ENCODE peak calls at places on chromosome 19, in six cellular contexts. H, V, D, K, X and L are unnamed samples.

GRCh38 chr19:9037415-9038062 is 27.3 kb upstream of the MUC16 start:
- DNase-seq in H (no peak), V (no peak), D (peak), K (no peak), X (no peak), L (no peak)

GRCh38 chr19:40503300-40503699 is 36.5 kb downstream of the SPTBN4 start:
- DNase-seq in H (no peak), V (no peak), D (peak), K (no peak), X (no peak), L (no peak)

GRCh38 chr19:40742477-40742876 is 7.8 kb downstream of the ACTMAP start:
- DNase-seq in H (no peak), V (no peak), D (no peak), K (no peak), X (no peak), L (no peak)

GRCh38 chr19:51688665-51689571 is 4.2 kb upstream of the SPACA6 start:
- DNase-seq in H (peak), V (no peak), D (peak), K (peak), X (no peak), L (no peak)

GRCh38 chr19:12652219-12652618 is 14.3 kb downstream of the MAN2B1 start:
- DNase-seq in H (no peak), V (no peak), D (peak), K (no peak), X (no peak), L (no peak)

GRCh38 chr19:51417807-51418152 is 338 bp upstream of the SIGLEC10 start:
- DNase-seq in H (no peak), V (peak), D (no peak), K (no peak), X (no peak), L (no peak)

GRCh38 chr19:31332096-31332495 is 17.1 kb downstream of the TSHZ3 start:
- DNase-seq in H (no peak), V (no peak), D (no peak), K (no peak), X (no peak), L (no peak)

GRCh38 chr19:33427801-33428626 is 54.5 kb downstream of the CEBPG start:
- DNase-seq in H (no peak), V (no peak), D (no peak), K (no peak), X (no peak), L (no peak)

GRCh38 chr19:44869728-44870470 is 21.2 kb upstream of the TOMM40 start:
- DNase-seq in H (no peak), V (no peak), D (no peak), K (no peak), X (no peak), L (no peak)

GRCh38 chr19:49113762-49114629 is at the start of gene LIN7B:
- DNase-seq in H (peak), V (peak), D (peak), K (peak), X (no peak), L (peak)

GRCh38 chr19:56900573-56901097 is 60.1 kb upstream of the PEG3 start:
- DNase-seq in H (peak), V (no peak), D (no peak), K (no peak), X (no peak), L (no peak)

GRCh38 chr19:28329429-28329828 is 883.5 kb downstream of the UQCRFS1 start:
- DNase-seq in H (no peak), V (no peak), D (no peak), K (no peak), X (no peak), L (no peak)

GRCh38 chr19:48341006-48341405 is 15.7 kb downstream of the EMP3 start:
- DNase-seq in H (no peak), V (no peak), D (no peak), K (no peak), X (no peak), L (no peak)

GRCh38 chr19:35442091-35442490 is 6.0 kb upstream of the FFAR2 start:
- DNase-seq in H (no peak), V (no peak), D (no peak), K (no peak), X (no peak), L (no peak)
- TF ChIP-seq POLR2AphosphoS5 in H (no peak), V (no peak), D (no peak), K (no peak), X (no peak), L (no peak)

DNA sequence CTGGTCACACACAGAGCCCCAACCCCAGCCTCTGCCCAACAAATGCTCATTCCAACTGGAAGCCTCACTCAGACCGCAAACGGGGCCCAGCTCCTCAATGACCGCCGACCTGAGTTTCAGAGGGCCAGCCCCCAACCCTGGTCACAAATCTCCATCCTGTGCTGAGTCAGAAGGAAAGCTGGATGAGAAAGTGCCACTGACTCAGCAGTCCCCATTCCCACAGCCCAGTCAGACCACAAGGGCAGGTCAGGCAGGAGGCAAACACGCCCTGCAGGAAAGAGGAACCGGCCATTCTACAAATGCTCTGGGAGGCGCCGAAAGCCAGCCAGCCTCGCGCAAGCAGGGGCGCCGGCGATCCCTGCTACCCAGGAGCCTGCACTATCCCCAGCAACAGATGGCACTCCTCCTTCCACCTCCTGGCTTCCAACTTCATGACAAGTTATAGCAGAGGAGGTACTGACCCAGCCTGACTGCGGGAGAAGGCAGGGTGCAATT is 14.1 kb upstream of the PRKD2 start:
- DNase-seq in H (no peak), V (no peak), D (peak), K (no peak), X (no peak), L (no peak)
- TF ChIP-seq TAF1 in H (no peak), V (no peak), D (no peak), K (no peak), X (no peak), L (no peak)

DNA sequence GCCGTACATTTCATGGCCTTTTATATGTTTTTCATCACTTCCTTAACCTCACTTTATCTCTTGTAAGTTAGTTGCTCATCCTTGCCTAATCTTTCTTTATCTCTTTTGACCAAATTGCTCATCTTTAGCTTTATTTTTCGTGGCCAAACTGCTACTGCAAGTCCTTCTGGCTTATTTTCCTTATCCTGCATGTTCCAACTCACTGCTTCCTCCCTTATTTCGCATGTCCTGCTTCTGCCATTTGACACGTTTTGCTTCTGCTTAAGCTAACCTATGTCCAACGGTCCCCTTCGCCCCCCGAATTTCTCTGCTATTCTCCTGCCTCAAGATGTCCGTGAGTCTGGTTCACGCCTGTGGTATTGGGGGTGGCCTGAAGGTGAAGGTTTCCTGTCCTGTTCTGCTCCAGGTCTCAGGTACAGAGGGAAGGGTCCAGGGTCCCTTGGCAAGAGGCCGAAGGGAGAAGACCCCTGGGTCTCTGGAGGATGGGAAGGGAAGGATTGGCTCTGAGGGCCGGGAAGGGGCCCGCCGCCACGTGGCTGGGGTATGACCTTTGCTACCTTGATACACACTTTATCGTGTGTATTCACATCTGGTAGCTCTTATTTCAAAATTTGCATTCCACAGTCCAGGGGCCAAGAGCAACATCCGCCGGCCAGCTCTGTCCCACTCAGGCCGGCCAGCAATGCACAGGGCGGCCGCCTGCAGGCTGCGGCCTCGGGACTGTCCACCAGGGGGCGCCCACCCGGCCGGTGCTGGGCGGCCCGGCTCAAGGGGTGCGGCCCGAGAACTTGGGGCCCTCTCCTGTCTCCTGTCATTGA is 2.9 kb upstream of the C19orf85 start:
- DNase-seq in H (peak), V (peak), D (peak), K (peak), X (no peak), L (peak)
- TF ChIP-seq POLR2A in H (no peak), V (no peak), D (no peak), K (no peak), X (no peak), L (no peak)

GRCh38 chr19:6227941-6228325 is 51.8 kb downstream of the MLLT1 start:
- DNase-seq in H (no peak), V (no peak), D (no peak), K (no peak), X (no peak), L (no peak)
- TF ChIP-seq POLR2AphosphoS5 in H (no peak), V (no peak), D (no peak), K (no peak), X (no peak), L (no peak)

DNA sequence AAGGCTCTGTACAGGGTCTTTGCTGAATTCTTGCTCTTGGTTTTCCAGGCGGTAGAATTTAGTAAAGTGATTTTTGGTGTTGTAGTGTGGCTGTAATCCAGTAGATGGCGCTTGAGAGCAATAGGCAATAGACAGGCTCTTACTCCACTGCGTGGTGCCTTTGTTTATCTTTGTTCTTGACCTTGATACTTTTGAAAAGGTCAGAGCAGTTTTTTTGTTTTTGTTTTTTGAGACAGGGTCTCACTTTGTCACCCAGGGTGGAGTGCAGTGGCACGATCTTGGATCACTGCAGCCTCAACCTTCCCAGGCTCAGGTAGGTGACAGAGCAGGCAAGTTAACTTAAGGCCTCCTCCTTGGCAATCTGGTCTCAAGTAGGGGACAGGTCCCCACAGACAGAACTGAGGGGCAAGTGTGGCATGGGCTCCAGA is 12.2 kb upstream of the LILRA5 start:
- DNase-seq in H (peak), V (peak), D (peak), K (peak), X (no peak), L (no peak)
- TF ChIP-seq TAF1 in H (no peak), V (no peak), D (no peak), K (no peak), X (no peak), L (no peak)